ENCODE peak calls at places on chromosome 1, in six cellular contexts. F is fibroblast of mammary gland, E is NCI-H2081, J is EL, T is left colon, X is HuH-7.5. H is an unnamed sample.
A peak's percentile ranks its signal among the peaks of the same experiment; 100 is the strongest.

GRCh38 chr1:94554611-94555010 is 13.1 kb upstream of the F3 start:
- DNase-seq in F (no peak), J (no peak), E (no peak), T (no peak), X (no peak), H (no peak)

GRCh38 chr1:212060632-212061472 is 25.3 kb downstream of the DTL start:
- DNase-seq in E (no peak), X (no peak), T (no peak), J (no peak), F (no peak), H (no peak)

GRCh38 chr1:48823161-48823560 is 46.5 kb upstream of the BEND5 start:
- DNase-seq in J (no peak), X (no peak), T (no peak), F (no peak), E (peak; percentile 73), H (no peak)

GRCh38 chr1:64092851-64093371 is 110.5 kb upstream of the UBE2U start:
- DNase-seq in X (no peak), T (no peak), F (no peak), E (no peak), J (no peak), H (no peak)

GRCh38 chr1:23613191-23614126 is 54.2 kb upstream of the ID3 start:
- DNase-seq in X (no peak), E (no peak), T (no peak), J (no peak), F (no peak), H (no peak)

GRCh38 chr1:22131875-22132486 is 10.9 kb downstream of the WNT4 start:
- DNase-seq in F (no peak), X (peak; percentile 89), T (no peak), J (peak; percentile 30), E (peak; percentile 79), H (no peak)

GRCh38 chr1:202697038-202697437 is 13.2 kb downstream of the SYT2 start:
- DNase-seq in T (peak; percentile 64), X (no peak), J (no peak), E (no peak), F (no peak), H (no peak)

GRCh38 chr1:210233216-210233494 is 559 bp downstream of the SERTAD4 start:
- DNase-seq in X (no peak), T (no peak), F (no peak), J (peak; percentile 38), E (peak; percentile 42), H (no peak)

GRCh38 chr1:155219592-155220031 is 11.1 kb downstream of the MTX1 start:
- DNase-seq in E (peak; percentile 63), J (peak; percentile 45), F (no peak), T (no peak), X (no peak), H (no peak)

GRCh38 chr1:18001725-18002124 is 105.9 kb upstream of the IGSF21 start:
- DNase-seq in T (no peak), X (no peak), J (no peak), E (no peak), F (no peak), H (no peak)

GRCh38 chr1:159088050-159088449 is 11.5 kb upstream of the AIM2 start:
- DNase-seq in T (no peak), E (no peak), X (no peak), J (peak; percentile 93), F (peak; percentile 91), H (no peak)

GRCh38 chr1:109620396-109620817 is 770 bp downstream of the AMPD2 start:
- DNase-seq in E (no peak), F (peak; percentile 50), T (no peak), X (peak; percentile 73), J (peak; percentile 72), H (no peak)

H was measured in NCI-H2107.